ENCODE peak calls at places on chromosomes 13 and 19, in nine cellular contexts. One of them, this sample, is unnamed.

GRCh38 chr19:12757544-12758274 is 6.1 kb downstream of the BEST2 start:
- DNase-seq in stomach: peak; percentile 76
- DNase-seq in fibroblast of lung: peak; percentile 63
- DNase-seq in upper lobe of right lung: peak; percentile 86
- DNase-seq in CD4-positive, alpha-beta T cell: peak; percentile 39
- DNase-seq in GM23338: peak; percentile 91
- DNase-seq in AG04450: no peak
- DNase-seq in thyroid gland: peak; percentile 68
- DNase-seq in astrocyte: peak; percentile 34
- DNase-seq in this sample: peak; percentile 22

GRCh38 chr13:32501058-32501457 is 37.5 kb downstream of the N4BP2L2 start:
- DNase-seq in astrocyte: no peak
- DNase-seq in stomach: no peak
- DNase-seq in GM23338: no peak
- DNase-seq in upper lobe of right lung: no peak
- DNase-seq in AG04450: no peak
- DNase-seq in thyroid gland: no peak
- DNase-seq in fibroblast of lung: no peak
- DNase-seq in CD4-positive, alpha-beta T cell: no peak
- DNase-seq in this sample: no peak

GRCh38 chr13:95585867-95586266 is 33.3 kb downstream of the CLDN10 start:
- DNase-seq in fibroblast of lung: no peak
- DNase-seq in thyroid gland: no peak
- DNase-seq in CD4-positive, alpha-beta T cell: no peak
- DNase-seq in upper lobe of right lung: no peak
- DNase-seq in AG04450: no peak
- DNase-seq in stomach: no peak
- DNase-seq in astrocyte: no peak
- DNase-seq in GM23338: no peak
- DNase-seq in this sample: no peak

GRCh38 chr19:58558623-58559274 is 338 bp upstream of the UBE2M start:
- DNase-seq in stomach: peak; percentile 99
- DNase-seq in thyroid gland: peak; percentile 99
- DNase-seq in fibroblast of lung: peak; percentile 96
- DNase-seq in upper lobe of right lung: peak; percentile 100
- DNase-seq in astrocyte: peak; percentile 91
- DNase-seq in AG04450: peak; percentile 97
- DNase-seq in GM23338: peak; percentile 99
- DNase-seq in CD4-positive, alpha-beta T cell: peak; percentile 100
- DNase-seq in this sample: no peak

GRCh38 chr19:17468302-17469091 is 1.8 kb upstream of the SLC27A1 start:
- DNase-seq in astrocyte: no peak
- DNase-seq in fibroblast of lung: peak; percentile 8
- DNase-seq in stomach: peak; percentile 85
- DNase-seq in upper lobe of right lung: peak; percentile 86
- DNase-seq in thyroid gland: peak; percentile 92
- DNase-seq in CD4-positive, alpha-beta T cell: no peak
- DNase-seq in AG04450: no peak
- DNase-seq in GM23338: peak; percentile 46
- DNase-seq in this sample: peak; percentile 28

GRCh38 chr19:55384576-55385235 is 614 bp upstream of the TMEM238 start:
- DNase-seq in AG04450: no peak
- DNase-seq in fibroblast of lung: no peak
- DNase-seq in CD4-positive, alpha-beta T cell: no peak
- DNase-seq in upper lobe of right lung: no peak
- DNase-seq in GM23338: peak; percentile 40
- DNase-seq in stomach: no peak
- DNase-seq in astrocyte: no peak
- DNase-seq in thyroid gland: peak; percentile 34
- DNase-seq in this sample: no peak

GRCh38 chr13:41648314-41648935 is 191.1 kb downstream of the RGCC start:
- DNase-seq in CD4-positive, alpha-beta T cell: no peak
- DNase-seq in fibroblast of lung: peak; percentile 86
- DNase-seq in astrocyte: peak; percentile 81
- DNase-seq in upper lobe of right lung: no peak
- DNase-seq in thyroid gland: no peak
- DNase-seq in GM23338: peak; percentile 33
- DNase-seq in stomach: no peak
- DNase-seq in AG04450: peak; percentile 21
- DNase-seq in this sample: no peak

GRCh38 chr19:1435378-1435989 is 2.7 kb upstream of the RPS15 start:
- DNase-seq in upper lobe of right lung: no peak
- DNase-seq in thyroid gland: no peak
- DNase-seq in AG04450: no peak
- DNase-seq in CD4-positive, alpha-beta T cell: no peak
- DNase-seq in astrocyte: no peak
- DNase-seq in fibroblast of lung: no peak
- DNase-seq in GM23338: no peak
- DNase-seq in stomach: no peak
- DNase-seq in this sample: no peak

GRCh38 chr13:71218960-71219359 is 648.0 kb downstream of the DACH1 start:
- DNase-seq in stomach: no peak
- DNase-seq in CD4-positive, alpha-beta T cell: no peak
- DNase-seq in fibroblast of lung: no peak
- DNase-seq in astrocyte: no peak
- DNase-seq in GM23338: peak; percentile 65
- DNase-seq in thyroid gland: no peak
- DNase-seq in AG04450: no peak
- DNase-seq in upper lobe of right lung: no peak
- DNase-seq in this sample: no peak

GRCh38 chr13:32205426-32206096 is 109.6 kb downstream of the ZAR1L start:
- DNase-seq in fibroblast of lung: no peak
- DNase-seq in GM23338: no peak
- DNase-seq in thyroid gland: no peak
- DNase-seq in AG04450: peak; percentile 42
- DNase-seq in astrocyte: no peak
- DNase-seq in stomach: no peak
- DNase-seq in CD4-positive, alpha-beta T cell: no peak
- DNase-seq in upper lobe of right lung: no peak
- DNase-seq in this sample: no peak

GRCh38 chr13:33015791-33016323 is 366 bp upstream of the KL start:
- DNase-seq in stomach: peak; percentile 29
- DNase-seq in astrocyte: no peak
- DNase-seq in upper lobe of right lung: peak; percentile 65
- DNase-seq in thyroid gland: peak; percentile 23
- DNase-seq in CD4-positive, alpha-beta T cell: no peak
- DNase-seq in GM23338: peak; percentile 58
- DNase-seq in fibroblast of lung: no peak
- DNase-seq in AG04450: no peak
- DNase-seq in this sample: no peak

GRCh38 chr19:1481893-1482360 is 2.9 kb upstream of the C19orf25 start:
- DNase-seq in fibroblast of lung: no peak
- DNase-seq in GM23338: no peak
- DNase-seq in astrocyte: no peak
- DNase-seq in stomach: no peak
- DNase-seq in AG04450: no peak
- DNase-seq in thyroid gland: no peak
- DNase-seq in upper lobe of right lung: peak; percentile 65
- DNase-seq in CD4-positive, alpha-beta T cell: no peak
- DNase-seq in this sample: no peak

GRCh38 chr13:90686438-90686837 is 661.0 kb upstream of the MIR17HG start:
- DNase-seq in GM23338: no peak
- DNase-seq in upper lobe of right lung: no peak
- DNase-seq in AG04450: peak; percentile 4
- DNase-seq in fibroblast of lung: peak; percentile 92
- DNase-seq in CD4-positive, alpha-beta T cell: no peak
- DNase-seq in thyroid gland: no peak
- DNase-seq in astrocyte: peak; percentile 90
- DNase-seq in stomach: no peak
- DNase-seq in this sample: no peak

GRCh38 chr13:113499936-113500335 is 9.4 kb upstream of the DCUN1D2 start:
- DNase-seq in stomach: no peak
- DNase-seq in fibroblast of lung: peak; percentile 73
- DNase-seq in AG04450: no peak
- DNase-seq in GM23338: no peak
- DNase-seq in upper lobe of right lung: no peak
- DNase-seq in astrocyte: peak; percentile 67
- DNase-seq in CD4-positive, alpha-beta T cell: no peak
- DNase-seq in thyroid gland: no peak
- DNase-seq in this sample: no peak

GRCh38 chr19:3822683-3823344 is 36.6 kb upstream of the MATK start:
- DNase-seq in upper lobe of right lung: no peak
- DNase-seq in CD4-positive, alpha-beta T cell: no peak
- DNase-seq in astrocyte: no peak
- DNase-seq in AG04450: no peak
- DNase-seq in fibroblast of lung: no peak
- DNase-seq in stomach: no peak
- DNase-seq in GM23338: no peak
- DNase-seq in thyroid gland: no peak
- DNase-seq in this sample: no peak

GRCh38 chr19:36772341-36773222 is at the start of gene ZNF850:
- DNase-seq in CD4-positive, alpha-beta T cell: peak; percentile 92
- DNase-seq in GM23338: peak; percentile 98
- DNase-seq in thyroid gland: peak; percentile 95
- DNase-seq in fibroblast of lung: peak; percentile 94
- DNase-seq in stomach: peak; percentile 95
- DNase-seq in astrocyte: peak; percentile 92
- DNase-seq in AG04450: peak; percentile 86
- DNase-seq in upper lobe of right lung: peak; percentile 95
- DNase-seq in this sample: peak; percentile 98

GRCh38 chr19:36771275-36772231 is 1.1 kb downstream of the ZNF850 start:
- DNase-seq in GM23338: peak; percentile 96
- DNase-seq in stomach: peak; percentile 62
- DNase-seq in AG04450: peak; percentile 58
- DNase-seq in thyroid gland: peak; percentile 74
- DNase-seq in upper lobe of right lung: no peak
- DNase-seq in astrocyte: peak; percentile 92
- DNase-seq in fibroblast of lung: peak; percentile 94
- DNase-seq in CD4-positive, alpha-beta T cell: no peak
- DNase-seq in this sample: no peak

GRCh38 chr19:36775768-36776167 is 3.2 kb upstream of the ZNF850 start:
- DNase-seq in fibroblast of lung: peak; percentile 65
- DNase-seq in CD4-positive, alpha-beta T cell: no peak
- DNase-seq in stomach: no peak
- DNase-seq in AG04450: no peak
- DNase-seq in astrocyte: peak; percentile 48
- DNase-seq in upper lobe of right lung: no peak
- DNase-seq in thyroid gland: peak; percentile 72
- DNase-seq in GM23338: peak; percentile 24
- DNase-seq in this sample: peak; percentile 1

GRCh38 chr19:36773223-36773579 is 594 bp upstream of the ZNF850 start:
- DNase-seq in GM23338: no peak
- DNase-seq in thyroid gland: no peak
- DNase-seq in AG04450: no peak
- DNase-seq in stomach: no peak
- DNase-seq in CD4-positive, alpha-beta T cell: no peak
- DNase-seq in fibroblast of lung: no peak
- DNase-seq in astrocyte: no peak
- DNase-seq in upper lobe of right lung: no peak
- DNase-seq in this sample: no peak
- H3K27ac ChIP-seq in GM23338: peak overlapping the region; percentile 98
- H3K27ac ChIP-seq in thyroid gland: no peak overlapping the region
- H3K27ac ChIP-seq in AG04450: no peak overlapping the region
- H3K27ac ChIP-seq in stomach: peak overlapping the region; percentile 88
- H3K27ac ChIP-seq in CD4-positive, alpha-beta T cell: peak overlapping the region; percentile 78
- H3K27ac ChIP-seq in fibroblast of lung: peak overlapping the region; percentile 85
- H3K27ac ChIP-seq in astrocyte: no peak overlapping the region
- H3K27ac ChIP-seq in upper lobe of right lung: no peak overlapping the region
- H3K27ac ChIP-seq in this sample: no peak overlapping the region

DNA sequence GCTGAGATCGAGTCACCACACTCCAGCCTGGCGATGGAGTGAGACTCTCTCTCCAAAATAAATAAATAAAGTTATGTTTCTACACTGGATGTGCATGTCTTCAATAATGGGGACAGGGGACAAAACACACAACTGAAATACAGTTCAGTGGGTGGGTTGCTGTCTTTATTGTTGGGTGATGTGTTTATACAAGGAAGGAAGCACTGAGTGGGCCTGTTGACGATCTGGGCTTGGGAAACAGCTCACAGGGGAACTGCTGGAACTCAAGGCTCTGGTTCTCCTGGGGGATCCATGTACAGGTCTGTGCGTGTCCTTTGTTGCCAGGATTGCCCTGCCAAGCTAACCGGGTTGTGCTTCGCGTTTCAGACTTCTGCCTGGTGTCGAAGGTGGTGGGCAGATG is 18.9 kb downstream of the SPINT2 start:
- DNase-seq in upper lobe of right lung: no peak
- DNase-seq in CD4-positive, alpha-beta T cell: no peak
- DNase-seq in fibroblast of lung: no peak
- DNase-seq in astrocyte: no peak
- DNase-seq in stomach: no peak
- DNase-seq in GM23338: no peak
- DNase-seq in thyroid gland: no peak
- DNase-seq in AG04450: no peak
- DNase-seq in this sample: no peak
- H3K27ac ChIP-seq in upper lobe of right lung: peak overlapping the region; percentile 17
- H3K27ac ChIP-seq in CD4-positive, alpha-beta T cell: no peak overlapping the region
- H3K27ac ChIP-seq in fibroblast of lung: no peak overlapping the region
- H3K27ac ChIP-seq in astrocyte: no peak overlapping the region
- H3K27ac ChIP-seq in stomach: no peak overlapping the region
- H3K27ac ChIP-seq in GM23338: peak overlapping the region; percentile 50
- H3K27ac ChIP-seq in thyroid gland: peak overlapping the region; percentile 34
- H3K27ac ChIP-seq in AG04450: no peak overlapping the region
- H3K27ac ChIP-seq in this sample: no peak overlapping the region

GRCh38 chr19:47258895-47259555 is 2.7 kb downstream of the CCDC9 start:
- DNase-seq in thyroid gland: no peak
- DNase-seq in AG04450: no peak
- DNase-seq in fibroblast of lung: no peak
- DNase-seq in astrocyte: no peak
- DNase-seq in upper lobe of right lung: no peak
- DNase-seq in GM23338: no peak
- DNase-seq in stomach: no peak
- DNase-seq in CD4-positive, alpha-beta T cell: no peak
- DNase-seq in this sample: no peak
- H3K27ac ChIP-seq in thyroid gland: no peak overlapping the region
- H3K27ac ChIP-seq in AG04450: no peak overlapping the region
- H3K27ac ChIP-seq in fibroblast of lung: peak overlapping the region; percentile 2
- H3K27ac ChIP-seq in astrocyte: no peak overlapping the region
- H3K27ac ChIP-seq in upper lobe of right lung: no peak overlapping the region
- H3K27ac ChIP-seq in GM23338: no peak overlapping the region
- H3K27ac ChIP-seq in stomach: peak overlapping the region; percentile 96
- H3K27ac ChIP-seq in CD4-positive, alpha-beta T cell: no peak overlapping the region
- H3K27ac ChIP-seq in this sample: no peak overlapping the region

GRCh38 chr19:42529248-42529764 is 1.0 kb upstream of the CEACAM1 start:
- DNase-seq in stomach: peak; percentile 81
- DNase-seq in CD4-positive, alpha-beta T cell: peak; percentile 57
- DNase-seq in AG04450: no peak
- DNase-seq in GM23338: peak; percentile 69
- DNase-seq in thyroid gland: peak; percentile 64
- DNase-seq in astrocyte: no peak
- DNase-seq in upper lobe of right lung: peak; percentile 83
- DNase-seq in fibroblast of lung: peak; percentile 7
- DNase-seq in this sample: peak; percentile 13
- H3K27ac ChIP-seq in stomach: peak overlapping the region; percentile 76
- H3K27ac ChIP-seq in CD4-positive, alpha-beta T cell: peak overlapping the region; percentile 56
- H3K27ac ChIP-seq in AG04450: no peak overlapping the region
- H3K27ac ChIP-seq in GM23338: no peak overlapping the region
- H3K27ac ChIP-seq in thyroid gland: peak overlapping the region; percentile 68
- H3K27ac ChIP-seq in astrocyte: no peak overlapping the region
- H3K27ac ChIP-seq in upper lobe of right lung: peak overlapping the region; percentile 55
- H3K27ac ChIP-seq in fibroblast of lung: no peak overlapping the region
- H3K27ac ChIP-seq in this sample: no peak overlapping the region

This sample was measured in caudate nucleus.